ENCODE peak calls at places on chromosomes 7 and 10, in four cellular contexts. Y is SK-N-SH, F is H1, R is HepG2. V is an unnamed sample.

GRCh38 chr10:101123085-101123814 is 7.8 kb upstream of the TLX1 start:
- DNase-seq in Y (peak; percentile 89), F (no peak), R (no peak), V (no peak)

GRCh38 chr7:158829021-158829341 is 328 bp downstream of the ESYT2 start:
- DNase-seq in Y (no peak), F (no peak), R (peak; percentile 20), V (no peak)

GRCh38 chr7:2225336-2225735 is 7.4 kb downstream of the MAD1L1 start:
- DNase-seq in Y (no peak), F (no peak), R (no peak), V (no peak)

GRCh38 chr10:101495324-101495925 is 92.6 kb downstream of the POLL start:
- DNase-seq in Y (peak; percentile 43), F (no peak), R (peak; percentile 36), V (no peak)

GRCh38 chr10:22505923-22506685 is 160.8 kb downstream of the SPAG6 start:
- DNase-seq in Y (no peak), F (no peak), R (no peak), V (no peak)

GRCh38 chr7:6648066-6648814 is 11.1 kb downstream of the ZNF316 start:
- DNase-seq in Y (peak; percentile 37), F (no peak), R (no peak), V (no peak)

GRCh38 chr10:5694573-5694972 is 9.9 kb downstream of the TASOR2 start:
- DNase-seq in Y (peak; percentile 23), F (no peak), R (no peak), V (no peak)

GRCh38 chr7:151744656-151745055 is 132.3 kb downstream of the PRKAG2 start:
- DNase-seq in Y (no peak), F (no peak), R (no peak), V (no peak)

GRCh38 chr7:2560175-2560695 is 1.5 kb downstream of the IQCE start:
- DNase-seq in Y (peak; percentile 35), F (no peak), R (no peak), V (no peak)

GRCh38 chr7:15889501-15889900 is 203.0 kb upstream of the MEOX2 start:
- DNase-seq in Y (peak; percentile 6), F (no peak), R (no peak), V (no peak)

GRCh38 chr10:23512355-23513058 is 73.6 kb downstream of the OTUD1 start:
- DNase-seq in Y (no peak), F (no peak), R (peak; percentile 9), V (no peak)

GRCh38 chr10:34049887-34050286 is 715.4 kb upstream of the NRP1 start:
- DNase-seq in Y (no peak), F (no peak), R (no peak), V (no peak)

GRCh38 chr7:28623105-28623730 is 210.9 kb downstream of the CREB5 start:
- DNase-seq in Y (no peak), F (no peak), R (no peak), V (no peak)

GRCh38 chr10:100827819-100828743 is 82.7 kb downstream of the PAX2 start:
- DNase-seq in Y (peak; percentile 91), F (no peak), R (no peak), V (no peak)

GRCh38 chr7:134834689-134835462 is 55.4 kb downstream of the CALD1 start:
- DNase-seq in Y (peak; percentile 22), F (no peak), R (peak; percentile 59), V (no peak)

GRCh38 chr7:68846926-68847325 is 751.3 kb upstream of the AUTS2 start:
- DNase-seq in Y (no peak), F (no peak), R (no peak), V (no peak)

GRCh38 chr7:68839014-68839413 is 759.3 kb upstream of the AUTS2 start:
- DNase-seq in Y (peak; percentile 47), F (no peak), R (no peak), V (no peak)

GRCh38 chr7:68841004-68841403 is 757.3 kb upstream of the AUTS2 start:
- DNase-seq in Y (no peak), F (no peak), R (no peak), V (no peak)
- TF ChIP-seq TCF12 in Y (no peak), F (no peak), R (no peak), V (no peak)

GRCh38 chr7:155509725-155510551 is 36.4 kb downstream of the CNPY1 start:
- DNase-seq in Y (no peak), F (peak; percentile 63), R (no peak), V (no peak)
- TF ChIP-seq TAF1 in Y (no peak), F (no peak), R (no peak), V (no peak)

GRCh38 chr10:129820451-129820850 is 143.6 kb downstream of the EBF3 start:
- DNase-seq in Y (no peak), F (no peak), R (no peak), V (no peak)

GRCh38 chr10:129814681-129815646 is 149.1 kb downstream of the EBF3 start:
- DNase-seq in Y (no peak), F (no peak), R (no peak), V (no peak)

GRCh38 chr10:129812398-129812797 is 151.7 kb downstream of the EBF3 start:
- DNase-seq in Y (no peak), F (no peak), R (no peak), V (no peak)

GRCh38 chr10:129815898-129816665 is 148.0 kb downstream of the EBF3 start:
- DNase-seq in Y (no peak), F (no peak), R (no peak), V (no peak)

GRCh38 chr10:129816702-129817101 is 147.4 kb downstream of the EBF3 start:
- DNase-seq in Y (no peak), F (no peak), R (no peak), V (no peak)
- H3K36me3 ChIP-seq in Y (no peaks in the 10 kb centered on the region), F (no peaks in the 10 kb centered on the region), R (no peaks in the 10 kb centered on the region), V (no peaks in the 10 kb centered on the region)

DNA sequence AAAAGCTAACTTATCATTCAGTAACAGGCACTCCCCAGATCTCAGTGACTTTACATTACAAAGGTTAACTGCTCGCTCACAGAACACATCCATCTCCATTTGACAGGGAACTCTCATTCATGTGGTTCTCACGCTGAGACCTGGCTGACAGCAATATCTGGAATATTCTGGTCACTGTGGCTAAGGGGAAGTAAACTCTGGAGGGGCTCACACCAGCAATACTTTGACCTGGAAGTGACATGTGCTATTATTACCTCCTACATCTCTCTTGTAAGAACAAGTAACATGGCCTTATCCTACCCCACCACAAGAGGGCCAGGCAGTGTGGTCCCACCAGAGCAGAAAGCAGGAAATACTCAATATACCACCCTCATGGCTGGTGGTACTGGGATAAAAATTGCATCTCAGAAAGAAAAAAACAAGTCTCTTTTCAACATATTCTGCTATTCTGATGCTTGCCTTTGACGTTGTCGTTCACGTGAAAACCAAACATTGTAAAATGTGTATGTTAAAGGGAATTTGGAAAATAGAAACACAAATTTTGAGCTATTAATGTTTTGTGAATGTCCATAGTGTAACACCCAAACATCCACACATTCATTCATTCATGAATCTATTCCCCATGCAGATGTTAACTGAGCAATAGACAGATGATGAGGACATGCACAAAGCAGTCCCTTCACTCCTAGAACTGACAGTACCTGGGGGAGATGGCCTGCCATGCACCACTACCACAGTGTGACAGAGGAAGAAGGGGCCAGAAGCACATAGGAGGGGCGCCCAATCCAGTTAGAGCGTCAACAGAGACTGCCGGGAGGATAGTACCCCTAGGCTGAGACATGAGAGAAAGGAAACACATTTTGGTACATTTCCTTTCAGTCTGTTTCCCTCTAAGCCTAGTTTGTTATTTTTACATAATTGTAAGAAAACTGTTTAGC is 166.0 kb upstream of the SP4 start:
- DNase-seq in Y (peak; percentile 14), F (peak; percentile 36), R (peak; percentile 32), V (peak; percentile 12)
- TF ChIP-seq TCF12 in Y (no peak), F (no peak), R (no peak), V (no peak)

GRCh38 chr7:141665208-141666035 is 36.5 kb downstream of the DENND11 start:
- DNase-seq in Y (no peak), F (no peak), R (no peak), V (no peak)

GRCh38 chr7:141666071-141666470 is 35.9 kb downstream of the DENND11 start:
- DNase-seq in Y (no peak), F (no peak), R (no peak), V (no peak)

GRCh38 chr7:141664450-141664849 is 37.5 kb downstream of the DENND11 start:
- DNase-seq in Y (no peak), F (no peak), R (no peak), V (no peak)

GRCh38 chr7:141660259-141660658 is 41.7 kb downstream of the DENND11 start:
- DNase-seq in Y (no peak), F (no peak), R (no peak), V (no peak)

DNA sequence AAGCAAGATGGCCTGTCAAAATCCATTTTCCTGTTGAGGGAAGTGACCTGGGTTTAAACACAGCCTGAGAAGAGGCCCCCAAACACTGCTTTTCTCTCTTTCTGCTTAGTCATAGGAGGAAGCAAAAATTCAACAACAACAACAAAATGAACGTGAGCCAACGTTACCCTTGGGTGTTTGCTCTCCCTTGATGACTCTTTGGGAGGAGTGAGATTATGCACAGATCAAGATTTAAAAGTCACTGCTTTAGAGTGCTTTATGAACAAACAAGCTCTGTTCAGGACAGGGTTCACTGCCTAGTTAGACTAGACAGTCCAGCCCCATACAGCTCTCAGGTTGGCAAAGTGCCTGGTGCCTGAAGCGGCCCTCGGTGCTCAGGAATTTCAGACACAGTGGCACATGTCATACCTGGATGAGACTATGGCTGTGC is 38.9 kb downstream of the DENND11 start:
- DNase-seq in Y (no peak), F (no peak), R (peak; percentile 79), V (no peak)
- TF ChIP-seq TAF1 in Y (no peak), F (no peak), R (no peak), V (no peak)

V was measured in GM12878.